ENCODE peak calls at places on chromosomes 12 and 14, in ten cellular contexts. X, Y, W, M, D, R, I, K, F and E are unnamed samples.
A peak's percentile ranks its signal among the peaks of the same experiment; 100 is the strongest.

GRCh38 chr12:72017054-72017651 is 78.5 kb downstream of the TPH2 start:
- DNase-seq in X (peak; percentile 77), Y (peak; percentile 83), W (peak; percentile 71), M (peak; percentile 69), D (peak; percentile 23), R (peak; percentile 43), I (peak; percentile 89), K (peak; percentile 68), F (peak; percentile 19), E (peak; percentile 30)

GRCh38 chr12:118055144-118055557 is 5.8 kb downstream of the WSB2 start:
- DNase-seq in X (peak; percentile 83), Y (peak; percentile 52), W (peak; percentile 54), M (no peak), D (no peak), R (peak; percentile 64), I (peak; percentile 69), K (peak; percentile 72), F (peak; percentile 27), E (peak; percentile 59)

GRCh38 chr12:89451876-89452275 is 72.7 kb downstream of the GALNT4 start:
- DNase-seq in X (peak; percentile 99), Y (peak; percentile 28), W (peak; percentile 25), M (peak; percentile 34), D (no peak), R (no peak), I (no peak), K (peak; percentile 84), F (no peak), E (no peak)

GRCh38 chr12:39467432-39467870 is 24.5 kb upstream of the KIF21A start:
- DNase-seq in X (no peak), Y (no peak), W (no peak), M (no peak), D (no peak), R (no peak), I (no peak), K (peak; percentile 6), F (no peak), E (no peak)

GRCh38 chr14:80535171-80535570 is 323.9 kb upstream of the DIO2 start:
- DNase-seq in X (peak; percentile 29), Y (peak; percentile 8), W (no peak), M (no peak), D (no peak), R (no peak), I (no peak), K (no peak), F (no peak), E (no peak)

GRCh38 chr12:65631621-65632111 is 192.6 kb upstream of the HMGA2 start:
- DNase-seq in X (peak; percentile 49), Y (peak; percentile 64), W (no peak), M (peak; percentile 100), D (no peak), R (no peak), I (no peak), K (peak; percentile 100), F (no peak), E (no peak)

GRCh38 chr14:55107766-55108554 is 21.1 kb upstream of the LGALS3 start:
- DNase-seq in X (peak; percentile 83), Y (peak; percentile 84), W (peak; percentile 82), M (peak; percentile 95), D (no peak), R (peak; percentile 15), I (peak; percentile 23), K (peak; percentile 97), F (no peak), E (no peak)

GRCh38 chr14:56514663-56515371 is 64.8 kb upstream of the TMEM260 start:
- DNase-seq in X (peak; percentile 70), Y (no peak), W (no peak), M (peak; percentile 27), D (no peak), R (no peak), I (no peak), K (peak; percentile 43), F (no peak), E (no peak)